ENCODE peak calls at places on chromosomes 1 and 21, in five cellular contexts. U is stimulated activated naive B cell treated with anti-CD40 and anti-IgM and Interleukin-4, amounts not matched to agents 10 μg/mL and 1 μg/mL and 100 μg/mL, for 72 hours; I is neural crest cell; Q is GM04503; W is heart left ventricle. R is an unnamed sample.

GRCh38 chr1:4056422-4056821 is 156.3 kb upstream of the C1orf174 start:
- DNase-seq in U (no peak), I (no peak), Q (no peak), W (no peak), R (no peak)

GRCh38 chr1:33852711-33853110 is 11.2 kb upstream of the HMGB4 start:
- DNase-seq in U (no peak), I (no peak), Q (peak), W (no peak), R (no peak)

GRCh38 chr1:47935163-47935562 is 62.0 kb downstream of the TRABD2B start:
- DNase-seq in U (no peak), I (no peak), Q (no peak), W (no peak), R (no peak)

GRCh38 chr1:3729594-3730555 is 22.4 kb upstream of the CCDC27 start:
- DNase-seq in U (no peak), I (no peak), Q (no peak), W (no peak), R (no peak)

GRCh38 chr1:236515443-236515958 is 8.3 kb upstream of the LGALS8 start:
- DNase-seq in U (no peak), I (no peak), Q (no peak), W (no peak), R (no peak)

GRCh38 chr21:33261635-33262034 is 4.5 kb upstream of the IL10RB start:
- DNase-seq in U (no peak), I (no peak), Q (peak), W (no peak), R (no peak)

GRCh38 chr1:58432813-58433668 is 113.5 kb downstream of the OMA1 start:
- DNase-seq in U (peak), I (peak), Q (peak), W (no peak), R (peak)

GRCh38 chr1:47804127-47804526 is 193.1 kb downstream of the TRABD2B start:
- DNase-seq in U (no peak), I (no peak), Q (no peak), W (no peak), R (no peak)

GRCh38 chr1:111399792-111400610 is 27.5 kb downstream of the OVGP1 start:
- DNase-seq in U (no peak), I (peak), Q (no peak), W (peak), R (peak)

GRCh38 chr1:159915571-159916239 is 9.6 kb downstream of the TAGLN2 start:
- DNase-seq in U (no peak), I (no peak), Q (no peak), W (no peak), R (no peak)

GRCh38 chr1:186474208-186474607 is 13.3 kb upstream of the PDC start:
- DNase-seq in U (no peak), I (no peak), Q (no peak), W (no peak), R (no peak)

GRCh38 chr1:31627930-31628421 is 10.5 kb downstream of the HCRTR1 start:
- DNase-seq in U (no peak), I (no peak), Q (no peak), W (peak), R (no peak)

GRCh38 chr21:45421071-45421845 is 16.3 kb downstream of the COL18A1 start:
- DNase-seq in U (no peak), I (no peak), Q (no peak), W (peak), R (no peak)

GRCh38 chr1:113647121-113647520 is 112.2 kb downstream of the PHTF1 start:
- DNase-seq in U (no peak), I (no peak), Q (no peak), W (no peak), R (no peak)

GRCh38 chr21:46605759-46606426 is 1.0 kb upstream of the S100B start:
- DNase-seq in U (peak), I (no peak), Q (no peak), W (peak), R (no peak)

GRCh38 chr1:13809461-13810159 is 109.6 kb downstream of the PRDM2 start:
- DNase-seq in U (no peak), I (no peak), Q (no peak), W (no peak), R (no peak)

GRCh38 chr1:234486858-234487830 is 8.2 kb upstream of the TARBP1 start:
- DNase-seq in U (no peak), I (no peak), Q (no peak), W (peak), R (no peak)

GRCh38 chr1:203632941-203633340 is 6.3 kb downstream of the ATP2B4 start:
- DNase-seq in U (no peak), I (no peak), Q (no peak), W (no peak), R (no peak)

GRCh38 chr1:151309851-151310323 is 17.3 kb downstream of the PI4KB start:
- DNase-seq in U (no peak), I (no peak), Q (no peak), W (peak), R (no peak)

GRCh38 chr1:70874826-70875225 is 172.8 kb downstream of the PTGER3 start:
- DNase-seq in U (no peak), I (no peak), Q (peak), W (no peak), R (no peak)

GRCh38 chr1:178571807-178572206 is 58.9 kb downstream of the TEX35 start:
- DNase-seq in U (no peak), I (no peak), Q (no peak), W (no peak), R (no peak)

GRCh38 chr1:67970088-67970487 is 80.3 kb downstream of the DIRAS3 start:
- DNase-seq in U (no peak), I (no peak), Q (peak), W (no peak), R (no peak)

GRCh38 chr1:192225713-192226112 is 67.5 kb downstream of the RGS18 start:
- DNase-seq in U (no peak), I (no peak), Q (no peak), W (no peak), R (no peak)

GRCh38 chr1:234659538-234659937 is 49.6 kb upstream of the IRF2BP2 start:
- DNase-seq in U (no peak), I (no peak), Q (no peak), W (no peak), R (no peak)

GRCh38 chr1:43442756-43443155 is 11.0 kb downstream of the HYI start:
- DNase-seq in U (no peak), I (no peak), Q (no peak), W (peak), R (no peak)

GRCh38 chr1:25117233-25117823 is 115.0 kb downstream of the SYF2 start:
- DNase-seq in U (no peak), I (no peak), Q (no peak), W (no peak), R (peak)

GRCh38 chr1:31793086-31793485 is 22.7 kb downstream of the SPOCD1 start:
- DNase-seq in U (no peak), I (no peak), Q (no peak), W (peak), R (no peak)

GRCh38 chr1:186974774-186975181 is 146.0 kb downstream of the PLA2G4A start:
- DNase-seq in U (no peak), I (no peak), Q (peak), W (no peak), R (no peak)

GRCh38 chr1:185325413-185325812 is 8.4 kb upstream of the IVNS1ABP start:
- DNase-seq in U (no peak), I (no peak), Q (no peak), W (no peak), R (no peak)

R was measured in endothelial cell.